ENCODE peak calls at places on chromosome 21, in six cellular contexts. N is effector memory CD8-positive, alpha-beta T cell; P is cardiac muscle cell; I is H54; C is GM13976; F is bronchial epithelial cell. S is an unnamed sample.

GRCh38 chr21:29634410-29634809 is 305.4 kb downstream of the GRIK1 start:
- DNase-seq in P (peak), C (no peak), I (no peak), F (no peak), N (no peak), S (no peak)

GRCh38 chr21:45096216-45096615 is 21.8 kb downstream of the ADARB1 start:
- DNase-seq in F (no peak), I (no peak), C (no peak), N (no peak), P (no peak), S (no peak)

GRCh38 chr21:45256912-45257672 is 30.6 kb downstream of the POFUT2 start:
- DNase-seq in N (no peak), C (no peak), P (peak), F (no peak), I (no peak), S (peak)

GRCh38 chr21:31921079-31921478 is 48.3 kb downstream of the HUNK start:
- DNase-seq in C (no peak), I (peak), N (no peak), F (peak), P (no peak), S (no peak)

GRCh38 chr21:43207868-43208267 is 39.1 kb downstream of the CRYAA start:
- DNase-seq in I (no peak), N (no peak), C (no peak), P (no peak), F (no peak), S (no peak)

GRCh38 chr21:37763298-37763697 is 153.0 kb downstream of the KCNJ6 start:
- DNase-seq in I (no peak), F (no peak), N (no peak), C (no peak), P (no peak), S (no peak)

GRCh38 chr21:8993943-8994639 is 1527.3 kb upstream of the TPTE start:
- DNase-seq in I (no peak), F (peak), N (no peak), P (no peak), C (no peak), S (no peak)

GRCh38 chr21:41566500-41567014 is 58.6 kb upstream of the TMPRSS2 start:
- DNase-seq in I (no peak), P (no peak), N (no peak), C (no peak), F (no peak), S (no peak)

GRCh38 chr21:25929859-25930520 is 195.2 kb downstream of the GABPA start:
- DNase-seq in N (no peak), C (no peak), F (peak), I (no peak), P (no peak), S (no peak)

GRCh38 chr21:39669976-39670671 is 57.4 kb downstream of the B3GALT5 start:
- DNase-seq in C (no peak), P (peak), N (no peak), I (no peak), F (no peak), S (no peak)

GRCh38 chr21:42829417-42829816 is 49.9 kb downstream of the WDR4 start:
- DNase-seq in N (no peak), C (no peak), I (no peak), F (no peak), P (no peak), S (no peak)

GRCh38 chr21:46080171-46081021 is 17.5 kb upstream of the COL6A2 start:
- DNase-seq in F (no peak), P (peak), C (peak), I (no peak), N (no peak), S (no peak)

GRCh38 chr21:34154878-34155277 is 81.5 kb downstream of the MRPS6 start:
- DNase-seq in F (no peak), P (no peak), I (no peak), N (no peak), C (no peak), S (no peak)

GRCh38 chr21:46394819-46395152 is 63.9 kb upstream of the DIP2A start:
- DNase-seq in I (no peak), F (no peak), C (no peak), P (no peak), N (no peak), S (no peak)

GRCh38 chr21:37758997-37759396 is 157.3 kb downstream of the KCNJ6 start:
- DNase-seq in C (peak), I (peak), P (peak), N (no peak), F (peak), S (peak)

GRCh38 chr21:44817506-44817880 is 369 bp downstream of the SUMO3 start:
- DNase-seq in I (peak), P (peak), C (peak), N (peak), F (peak), S (peak)

GRCh38 chr21:41032536-41032935 is 135.4 kb upstream of the BACE2 start:
- DNase-seq in P (no peak), F (peak), I (no peak), N (no peak), C (no peak), S (no peak)

GRCh38 chr21:36806103-36806502 is 107.2 kb downstream of the SIM2 start:
- DNase-seq in I (no peak), N (no peak), C (no peak), P (no peak), F (no peak), S (no peak)

GRCh38 chr21:34910396-34910795 is 138.7 kb downstream of the RUNX1 start:
- DNase-seq in C (no peak), N (no peak), F (no peak), P (no peak), I (no peak), S (no peak)

GRCh38 chr21:26842976-26843911 is 2.0 kb downstream of the ADAMTS1 start:
- DNase-seq in C (no peak), F (peak), I (peak), P (peak), N (no peak), S (no peak)

GRCh38 chr21:29787011-29787909 is 152.5 kb downstream of the GRIK1 start:
- DNase-seq in C (no peak), P (no peak), F (no peak), I (no peak), N (no peak), S (no peak)

GRCh38 chr21:34795152-34796141 is 126.7 kb downstream of the CLIC6 start:
- DNase-seq in N (no peak), I (no peak), P (no peak), C (no peak), F (peak), S (no peak)

S was measured in GM20000.